ENCODE peak calls at places on chromosomes 3 and 15, in seven cellular contexts. N is NCI-H1694, I is ovary, V is HCT116, R is RWPE1, Q is ureter, F is glomerular endothelial cell. W is an unnamed sample.

GRCh38 chr3:61669676-61670299 is 108.4 kb downstream of the PTPRG start:
- DNase-seq in N (no peak), I (no peak), V (no peak), R (no peak), Q (no peak), F (no peak), W (no peak)

GRCh38 chr15:73598540-73599195 is 34.5 kb downstream of the NPTN start:
- DNase-seq in N (no peak), I (no peak), V (no peak), R (no peak), Q (no peak), F (no peak), W (no peak)

GRCh38 chr3:155252535-155252934 is 40.9 kb downstream of the STRIT1 start:
- DNase-seq in N (no peak), I (no peak), V (no peak), R (no peak), Q (no peak), F (no peak), W (no peak)

GRCh38 chr3:111588527-111588926 is 6.6 kb downstream of the ZBED2 start:
- DNase-seq in N (no peak), I (no peak), V (no peak), R (no peak), Q (no peak), F (no peak), W (no peak)

GRCh38 chr3:98073486-98073885 is 13.5 kb upstream of the OR5AC2 start:
- DNase-seq in N (no peak), I (no peak), V (no peak), R (no peak), Q (no peak), F (no peak), W (no peak)

GRCh38 chr15:87597346-87598052 is 659.0 kb downstream of the NTRK3 start:
- DNase-seq in N (no peak), I (no peak), V (no peak), R (no peak), Q (no peak), F (no peak), W (no peak)

GRCh38 chr3:35739964-35740527 is 100.7 kb downstream of the ARPP21 start:
- DNase-seq in N (no peak), I (no peak), V (no peak), R (no peak), Q (no peak), F (no peak), W (no peak)

GRCh38 chr3:115120597-115120996 is 26.5 kb downstream of the ZBTB20 start:
- DNase-seq in N (no peak), I (no peak), V (no peak), R (no peak), Q (no peak), F (no peak), W (no peak)

GRCh38 chr3:173660645-173661299 is 263.2 kb downstream of the NLGN1 start:
- DNase-seq in N (no peak), I (no peak), V (no peak), R (no peak), Q (no peak), F (no peak), W (no peak)

GRCh38 chr15:31016446-31016915 is 25.1 kb upstream of the MTMR10 start:
- DNase-seq in N (no peak), I (no peak), V (no peak), R (no peak), Q (no peak), F (no peak), W (no peak)

GRCh38 chr3:11143476-11143875 is 10.8 kb upstream of the HRH1 start:
- DNase-seq in N (no peak), I (no peak), V (no peak), R (no peak), Q (no peak), F (no peak), W (no peak)